ENCODE peak calls at places on chromosomes 2 and 18, in nine cellular contexts. One of them, this sample, is unnamed.

GRCh38 chr2:55616509-55617159 is 788 bp downstream of the PPP4R3B start:
- DNase-seq in myocyte: peak
- DNase-seq in stromal cell of bone marrow: peak
- DNase-seq in mucosa of gallbladder: peak
- DNase-seq in NCI-H1092 treated with DMSO at 0.1 percent for 48 hours: peak
- DNase-seq in pons: peak
- DNase-seq in HT-29: peak
- DNase-seq in cardiac fibroblast: peak
- DNase-seq in activated T-helper 1 cell treated with anti-CD3 and anti-CD28 coated beads, Interleukin-2, amount 50 U/mL, for 16 hours: no peak
- DNase-seq in this sample: peak

GRCh38 chr2:239368906-239369584 is 31.8 kb downstream of the HDAC4 start:
- DNase-seq in activated T-helper 1 cell treated with anti-CD3 and anti-CD28 coated beads, Interleukin-2, amount 50 U/mL, for 16 hours: no peak
- DNase-seq in pons: no peak
- DNase-seq in cardiac fibroblast: no peak
- DNase-seq in HT-29: no peak
- DNase-seq in NCI-H1092 treated with DMSO at 0.1 percent for 48 hours: peak
- DNase-seq in stromal cell of bone marrow: no peak
- DNase-seq in mucosa of gallbladder: no peak
- DNase-seq in myocyte: no peak
- DNase-seq in this sample: no peak

GRCh38 chr2:191020742-191021381 is 6.9 kb upstream of the STAT1 start:
- DNase-seq in mucosa of gallbladder: peak
- DNase-seq in pons: peak
- DNase-seq in cardiac fibroblast: peak
- DNase-seq in myocyte: peak
- DNase-seq in NCI-H1092 treated with DMSO at 0.1 percent for 48 hours: no peak
- DNase-seq in HT-29: peak
- DNase-seq in activated T-helper 1 cell treated with anti-CD3 and anti-CD28 coated beads, Interleukin-2, amount 50 U/mL, for 16 hours: no peak
- DNase-seq in stromal cell of bone marrow: peak
- DNase-seq in this sample: peak

GRCh38 chr2:239939736-239940483 is 85.2 kb downstream of the NDUFA10 start:
- DNase-seq in mucosa of gallbladder: no peak
- DNase-seq in HT-29: no peak
- DNase-seq in NCI-H1092 treated with DMSO at 0.1 percent for 48 hours: no peak
- DNase-seq in myocyte: no peak
- DNase-seq in cardiac fibroblast: no peak
- DNase-seq in stromal cell of bone marrow: no peak
- DNase-seq in activated T-helper 1 cell treated with anti-CD3 and anti-CD28 coated beads, Interleukin-2, amount 50 U/mL, for 16 hours: no peak
- DNase-seq in pons: no peak
- DNase-seq in this sample: no peak

GRCh38 chr2:6963727-6964126 is 46.5 kb downstream of the RNF144A start:
- DNase-seq in NCI-H1092 treated with DMSO at 0.1 percent for 48 hours: no peak
- DNase-seq in activated T-helper 1 cell treated with anti-CD3 and anti-CD28 coated beads, Interleukin-2, amount 50 U/mL, for 16 hours: no peak
- DNase-seq in stromal cell of bone marrow: no peak
- DNase-seq in myocyte: no peak
- DNase-seq in pons: no peak
- DNase-seq in cardiac fibroblast: no peak
- DNase-seq in mucosa of gallbladder: no peak
- DNase-seq in HT-29: no peak
- DNase-seq in this sample: no peak

GRCh38 chr2:10269711-10270610 is 32.7 kb upstream of the HPCAL1 start:
- DNase-seq in mucosa of gallbladder: peak
- DNase-seq in pons: no peak
- DNase-seq in myocyte: no peak
- DNase-seq in stromal cell of bone marrow: no peak
- DNase-seq in activated T-helper 1 cell treated with anti-CD3 and anti-CD28 coated beads, Interleukin-2, amount 50 U/mL, for 16 hours: no peak
- DNase-seq in cardiac fibroblast: no peak
- DNase-seq in HT-29: no peak
- DNase-seq in NCI-H1092 treated with DMSO at 0.1 percent for 48 hours: no peak
- DNase-seq in this sample: no peak

GRCh38 chr2:44524347-44524926 is 162.7 kb downstream of the CAMKMT start:
- DNase-seq in cardiac fibroblast: no peak
- DNase-seq in HT-29: no peak
- DNase-seq in stromal cell of bone marrow: no peak
- DNase-seq in mucosa of gallbladder: no peak
- DNase-seq in myocyte: no peak
- DNase-seq in pons: no peak
- DNase-seq in activated T-helper 1 cell treated with anti-CD3 and anti-CD28 coated beads, Interleukin-2, amount 50 U/mL, for 16 hours: no peak
- DNase-seq in NCI-H1092 treated with DMSO at 0.1 percent for 48 hours: no peak
- DNase-seq in this sample: no peak

GRCh38 chr2:66201242-66201641 is 233.7 kb upstream of the MEIS1 start:
- DNase-seq in pons: no peak
- DNase-seq in NCI-H1092 treated with DMSO at 0.1 percent for 48 hours: no peak
- DNase-seq in HT-29: no peak
- DNase-seq in cardiac fibroblast: no peak
- DNase-seq in stromal cell of bone marrow: no peak
- DNase-seq in myocyte: no peak
- DNase-seq in mucosa of gallbladder: no peak
- DNase-seq in activated T-helper 1 cell treated with anti-CD3 and anti-CD28 coated beads, Interleukin-2, amount 50 U/mL, for 16 hours: no peak
- DNase-seq in this sample: no peak

GRCh38 chr2:52810460-52810859 is 957.1 kb upstream of the CHAC2 start:
- DNase-seq in myocyte: peak
- DNase-seq in HT-29: peak
- DNase-seq in mucosa of gallbladder: no peak
- DNase-seq in activated T-helper 1 cell treated with anti-CD3 and anti-CD28 coated beads, Interleukin-2, amount 50 U/mL, for 16 hours: no peak
- DNase-seq in pons: peak
- DNase-seq in stromal cell of bone marrow: peak
- DNase-seq in cardiac fibroblast: peak
- DNase-seq in NCI-H1092 treated with DMSO at 0.1 percent for 48 hours: no peak
- DNase-seq in this sample: peak

GRCh38 chr2:177724398-177725287 is 332.1 kb downstream of the AGPS start:
- DNase-seq in mucosa of gallbladder: peak
- DNase-seq in pons: peak
- DNase-seq in stromal cell of bone marrow: peak
- DNase-seq in myocyte: peak
- DNase-seq in activated T-helper 1 cell treated with anti-CD3 and anti-CD28 coated beads, Interleukin-2, amount 50 U/mL, for 16 hours: no peak
- DNase-seq in NCI-H1092 treated with DMSO at 0.1 percent for 48 hours: peak
- DNase-seq in HT-29: peak
- DNase-seq in cardiac fibroblast: peak
- DNase-seq in this sample: peak

GRCh38 chr18:32980896-32981295 is 208.1 kb upstream of the KLHL14 start:
- DNase-seq in activated T-helper 1 cell treated with anti-CD3 and anti-CD28 coated beads, Interleukin-2, amount 50 U/mL, for 16 hours: no peak
- DNase-seq in mucosa of gallbladder: no peak
- DNase-seq in myocyte: no peak
- DNase-seq in NCI-H1092 treated with DMSO at 0.1 percent for 48 hours: no peak
- DNase-seq in HT-29: no peak
- DNase-seq in stromal cell of bone marrow: no peak
- DNase-seq in cardiac fibroblast: no peak
- DNase-seq in pons: no peak
- DNase-seq in this sample: no peak

GRCh38 chr2:39949131-39949530 is 170.1 kb upstream of the THUMPD2 start:
- DNase-seq in mucosa of gallbladder: no peak
- DNase-seq in myocyte: no peak
- DNase-seq in pons: no peak
- DNase-seq in NCI-H1092 treated with DMSO at 0.1 percent for 48 hours: no peak
- DNase-seq in stromal cell of bone marrow: no peak
- DNase-seq in HT-29: no peak
- DNase-seq in cardiac fibroblast: no peak
- DNase-seq in activated T-helper 1 cell treated with anti-CD3 and anti-CD28 coated beads, Interleukin-2, amount 50 U/mL, for 16 hours: no peak
- DNase-seq in this sample: no peak

GRCh38 chr2:239674981-239675855 is 274.4 kb upstream of the HDAC4 start:
- DNase-seq in pons: no peak
- DNase-seq in activated T-helper 1 cell treated with anti-CD3 and anti-CD28 coated beads, Interleukin-2, amount 50 U/mL, for 16 hours: no peak
- DNase-seq in cardiac fibroblast: no peak
- DNase-seq in HT-29: no peak
- DNase-seq in NCI-H1092 treated with DMSO at 0.1 percent for 48 hours: no peak
- DNase-seq in mucosa of gallbladder: no peak
- DNase-seq in myocyte: no peak
- DNase-seq in stromal cell of bone marrow: no peak
- DNase-seq in this sample: no peak

GRCh38 chr18:63155169-63155852 is 164.3 kb downstream of the BCL2 start:
- DNase-seq in mucosa of gallbladder: peak
- DNase-seq in myocyte: peak
- DNase-seq in activated T-helper 1 cell treated with anti-CD3 and anti-CD28 coated beads, Interleukin-2, amount 50 U/mL, for 16 hours: peak
- DNase-seq in pons: peak
- DNase-seq in stromal cell of bone marrow: no peak
- DNase-seq in cardiac fibroblast: no peak
- DNase-seq in HT-29: peak
- DNase-seq in NCI-H1092 treated with DMSO at 0.1 percent for 48 hours: peak
- DNase-seq in this sample: peak

GRCh38 chr2:149185942-149186490 is 144.4 kb upstream of the LYPD6 start:
- DNase-seq in activated T-helper 1 cell treated with anti-CD3 and anti-CD28 coated beads, Interleukin-2, amount 50 U/mL, for 16 hours: no peak
- DNase-seq in NCI-H1092 treated with DMSO at 0.1 percent for 48 hours: no peak
- DNase-seq in pons: no peak
- DNase-seq in mucosa of gallbladder: peak
- DNase-seq in stromal cell of bone marrow: no peak
- DNase-seq in myocyte: peak
- DNase-seq in HT-29: no peak
- DNase-seq in cardiac fibroblast: no peak
- DNase-seq in this sample: no peak

GRCh38 chr2:10905872-10906143 is 5.9 kb upstream of the KCNF1 start:
- DNase-seq in NCI-H1092 treated with DMSO at 0.1 percent for 48 hours: no peak
- DNase-seq in stromal cell of bone marrow: no peak
- DNase-seq in activated T-helper 1 cell treated with anti-CD3 and anti-CD28 coated beads, Interleukin-2, amount 50 U/mL, for 16 hours: no peak
- DNase-seq in mucosa of gallbladder: no peak
- DNase-seq in myocyte: peak
- DNase-seq in pons: no peak
- DNase-seq in cardiac fibroblast: no peak
- DNase-seq in HT-29: no peak
- DNase-seq in this sample: no peak

GRCh38 chr2:80971-81736 is 34.8 kb upstream of the FAM110C start:
- DNase-seq in activated T-helper 1 cell treated with anti-CD3 and anti-CD28 coated beads, Interleukin-2, amount 50 U/mL, for 16 hours: no peak
- DNase-seq in pons: no peak
- DNase-seq in myocyte: no peak
- DNase-seq in stromal cell of bone marrow: no peak
- DNase-seq in mucosa of gallbladder: no peak
- DNase-seq in NCI-H1092 treated with DMSO at 0.1 percent for 48 hours: no peak
- DNase-seq in HT-29: peak
- DNase-seq in cardiac fibroblast: no peak
- DNase-seq in this sample: no peak

GRCh38 chr2:69549421-69549820 is 94.1 kb downstream of the AAK1 start:
- DNase-seq in activated T-helper 1 cell treated with anti-CD3 and anti-CD28 coated beads, Interleukin-2, amount 50 U/mL, for 16 hours: no peak
- DNase-seq in myocyte: no peak
- DNase-seq in NCI-H1092 treated with DMSO at 0.1 percent for 48 hours: no peak
- DNase-seq in pons: no peak
- DNase-seq in stromal cell of bone marrow: no peak
- DNase-seq in cardiac fibroblast: peak
- DNase-seq in mucosa of gallbladder: no peak
- DNase-seq in HT-29: no peak
- DNase-seq in this sample: no peak

GRCh38 chr2:226893206-226893605 is 57.4 kb downstream of the RHBDD1 start:
- DNase-seq in activated T-helper 1 cell treated with anti-CD3 and anti-CD28 coated beads, Interleukin-2, amount 50 U/mL, for 16 hours: no peak
- DNase-seq in pons: no peak
- DNase-seq in stromal cell of bone marrow: no peak
- DNase-seq in NCI-H1092 treated with DMSO at 0.1 percent for 48 hours: no peak
- DNase-seq in HT-29: no peak
- DNase-seq in myocyte: no peak
- DNase-seq in mucosa of gallbladder: no peak
- DNase-seq in cardiac fibroblast: no peak
- DNase-seq in this sample: no peak

GRCh38 chr2:32852821-32853220 is 93.9 kb upstream of the LTBP1 start:
- DNase-seq in stromal cell of bone marrow: no peak
- DNase-seq in myocyte: no peak
- DNase-seq in activated T-helper 1 cell treated with anti-CD3 and anti-CD28 coated beads, Interleukin-2, amount 50 U/mL, for 16 hours: no peak
- DNase-seq in NCI-H1092 treated with DMSO at 0.1 percent for 48 hours: no peak
- DNase-seq in HT-29: no peak
- DNase-seq in cardiac fibroblast: no peak
- DNase-seq in mucosa of gallbladder: peak
- DNase-seq in pons: no peak
- DNase-seq in this sample: no peak

GRCh38 chr2:179332903-179333302 is 68.3 kb upstream of the SESTD1 start:
- DNase-seq in pons: no peak
- DNase-seq in stromal cell of bone marrow: peak
- DNase-seq in myocyte: peak
- DNase-seq in activated T-helper 1 cell treated with anti-CD3 and anti-CD28 coated beads, Interleukin-2, amount 50 U/mL, for 16 hours: no peak
- DNase-seq in HT-29: peak
- DNase-seq in NCI-H1092 treated with DMSO at 0.1 percent for 48 hours: no peak
- DNase-seq in cardiac fibroblast: peak
- DNase-seq in mucosa of gallbladder: no peak
- DNase-seq in this sample: no peak

GRCh38 chr2:128292599-128293425 is 25.9 kb downstream of the HS6ST1 start:
- DNase-seq in activated T-helper 1 cell treated with anti-CD3 and anti-CD28 coated beads, Interleukin-2, amount 50 U/mL, for 16 hours: no peak
- DNase-seq in NCI-H1092 treated with DMSO at 0.1 percent for 48 hours: no peak
- DNase-seq in pons: no peak
- DNase-seq in HT-29: peak
- DNase-seq in stromal cell of bone marrow: no peak
- DNase-seq in cardiac fibroblast: no peak
- DNase-seq in myocyte: peak
- DNase-seq in mucosa of gallbladder: no peak
- DNase-seq in this sample: no peak

GRCh38 chr2:235542728-235543125 is 48.9 kb downstream of the AGAP1 start:
- DNase-seq in stromal cell of bone marrow: no peak
- DNase-seq in activated T-helper 1 cell treated with anti-CD3 and anti-CD28 coated beads, Interleukin-2, amount 50 U/mL, for 16 hours: no peak
- DNase-seq in cardiac fibroblast: no peak
- DNase-seq in myocyte: no peak
- DNase-seq in pons: no peak
- DNase-seq in NCI-H1092 treated with DMSO at 0.1 percent for 48 hours: no peak
- DNase-seq in HT-29: peak
- DNase-seq in mucosa of gallbladder: no peak
- DNase-seq in this sample: peak

GRCh38 chr2:218285604-218286003 is 6.7 kb downstream of the TMBIM1 start:
- DNase-seq in stromal cell of bone marrow: peak
- DNase-seq in myocyte: peak
- DNase-seq in mucosa of gallbladder: no peak
- DNase-seq in activated T-helper 1 cell treated with anti-CD3 and anti-CD28 coated beads, Interleukin-2, amount 50 U/mL, for 16 hours: no peak
- DNase-seq in cardiac fibroblast: peak
- DNase-seq in HT-29: no peak
- DNase-seq in NCI-H1092 treated with DMSO at 0.1 percent for 48 hours: peak
- DNase-seq in pons: peak
- DNase-seq in this sample: no peak

GRCh38 chr2:44543773-44544725 is 182.3 kb downstream of the CAMKMT start:
- DNase-seq in stromal cell of bone marrow: no peak
- DNase-seq in HT-29: no peak
- DNase-seq in cardiac fibroblast: no peak
- DNase-seq in activated T-helper 1 cell treated with anti-CD3 and anti-CD28 coated beads, Interleukin-2, amount 50 U/mL, for 16 hours: no peak
- DNase-seq in myocyte: peak
- DNase-seq in NCI-H1092 treated with DMSO at 0.1 percent for 48 hours: peak
- DNase-seq in mucosa of gallbladder: no peak
- DNase-seq in pons: no peak
- DNase-seq in this sample: peak

GRCh38 chr18:23631746-23632145 is 31.0 kb downstream of the ANKRD29 start:
- DNase-seq in activated T-helper 1 cell treated with anti-CD3 and anti-CD28 coated beads, Interleukin-2, amount 50 U/mL, for 16 hours: no peak
- DNase-seq in HT-29: no peak
- DNase-seq in mucosa of gallbladder: no peak
- DNase-seq in myocyte: no peak
- DNase-seq in pons: no peak
- DNase-seq in NCI-H1092 treated with DMSO at 0.1 percent for 48 hours: peak
- DNase-seq in cardiac fibroblast: no peak
- DNase-seq in stromal cell of bone marrow: no peak
- DNase-seq in this sample: no peak

GRCh38 chr2:197179744-197180498 is 130.7 kb downstream of the ANKRD44 start:
- DNase-seq in activated T-helper 1 cell treated with anti-CD3 and anti-CD28 coated beads, Interleukin-2, amount 50 U/mL, for 16 hours: no peak
- DNase-seq in pons: no peak
- DNase-seq in stromal cell of bone marrow: peak
- DNase-seq in HT-29: no peak
- DNase-seq in mucosa of gallbladder: no peak
- DNase-seq in cardiac fibroblast: peak
- DNase-seq in myocyte: no peak
- DNase-seq in NCI-H1092 treated with DMSO at 0.1 percent for 48 hours: no peak
- DNase-seq in this sample: no peak

GRCh38 chr18:32093523-32093922 is 1.8 kb downstream of the RNF138 start:
- DNase-seq in activated T-helper 1 cell treated with anti-CD3 and anti-CD28 coated beads, Interleukin-2, amount 50 U/mL, for 16 hours: no peak
- DNase-seq in cardiac fibroblast: peak
- DNase-seq in pons: no peak
- DNase-seq in HT-29: no peak
- DNase-seq in stromal cell of bone marrow: no peak
- DNase-seq in NCI-H1092 treated with DMSO at 0.1 percent for 48 hours: no peak
- DNase-seq in mucosa of gallbladder: no peak
- DNase-seq in myocyte: no peak
- DNase-seq in this sample: peak

GRCh38 chr2:235934059-235934896 is 233.9 kb downstream of the GBX2 start:
- DNase-seq in cardiac fibroblast: no peak
- DNase-seq in pons: no peak
- DNase-seq in mucosa of gallbladder: no peak
- DNase-seq in NCI-H1092 treated with DMSO at 0.1 percent for 48 hours: no peak
- DNase-seq in stromal cell of bone marrow: no peak
- DNase-seq in myocyte: no peak
- DNase-seq in HT-29: no peak
- DNase-seq in activated T-helper 1 cell treated with anti-CD3 and anti-CD28 coated beads, Interleukin-2, amount 50 U/mL, for 16 hours: no peak
- DNase-seq in this sample: no peak

GRCh38 chr18:78994977-78995582 is 15.5 kb downstream of the SALL3 start:
- DNase-seq in mucosa of gallbladder: no peak
- DNase-seq in HT-29: no peak
- DNase-seq in myocyte: no peak
- DNase-seq in stromal cell of bone marrow: no peak
- DNase-seq in activated T-helper 1 cell treated with anti-CD3 and anti-CD28 coated beads, Interleukin-2, amount 50 U/mL, for 16 hours: no peak
- DNase-seq in NCI-H1092 treated with DMSO at 0.1 percent for 48 hours: no peak
- DNase-seq in cardiac fibroblast: no peak
- DNase-seq in pons: no peak
- DNase-seq in this sample: no peak

GRCh38 chr2:156445311-156446218 is 9.4 kb downstream of the GPD2 start:
- DNase-seq in HT-29: no peak
- DNase-seq in NCI-H1092 treated with DMSO at 0.1 percent for 48 hours: no peak
- DNase-seq in myocyte: peak
- DNase-seq in mucosa of gallbladder: no peak
- DNase-seq in activated T-helper 1 cell treated with anti-CD3 and anti-CD28 coated beads, Interleukin-2, amount 50 U/mL, for 16 hours: no peak
- DNase-seq in cardiac fibroblast: peak
- DNase-seq in pons: no peak
- DNase-seq in stromal cell of bone marrow: peak
- DNase-seq in this sample: peak

This sample was measured in DMS53.